ENCODE peak calls at places on chromosome 4, in seven cellular contexts. One of them, this sample, is unnamed.

GRCh38 chr4:25367004-25367621 is 9.9 kb upstream of the ANAPC4 start:
- DNase-seq in stimulated activated CD4-positive, alpha-beta T cell treated with anti-CD3 and anti-CD28 coated beads, TNF-alpha, amount 100 ng/mL, for 48 hours: no peak
- DNase-seq in activated naive CD4-positive, alpha-beta T cell: no peak
- DNase-seq in fibroblast of lung: peak
- DNase-seq in left ventricle myocardium superior: no peak
- DNase-seq in CD4-positive, alpha-beta T cell: no peak
- DNase-seq in GM13977: peak
- DNase-seq in this sample: peak

GRCh38 chr4:165725352-165725751 is 147.7 kb upstream of the TLL1 start:
- DNase-seq in fibroblast of lung: no peak
- DNase-seq in activated naive CD4-positive, alpha-beta T cell: no peak
- DNase-seq in GM13977: no peak
- DNase-seq in left ventricle myocardium superior: no peak
- DNase-seq in stimulated activated CD4-positive, alpha-beta T cell treated with anti-CD3 and anti-CD28 coated beads, TNF-alpha, amount 100 ng/mL, for 48 hours: no peak
- DNase-seq in CD4-positive, alpha-beta T cell: no peak
- DNase-seq in this sample: no peak

GRCh38 chr4:158940276-158940675 is 162.6 kb upstream of the RAPGEF2 start:
- DNase-seq in left ventricle myocardium superior: no peak
- DNase-seq in CD4-positive, alpha-beta T cell: no peak
- DNase-seq in activated naive CD4-positive, alpha-beta T cell: no peak
- DNase-seq in GM13977: no peak
- DNase-seq in fibroblast of lung: peak
- DNase-seq in stimulated activated CD4-positive, alpha-beta T cell treated with anti-CD3 and anti-CD28 coated beads, TNF-alpha, amount 100 ng/mL, for 48 hours: no peak
- DNase-seq in this sample: no peak

GRCh38 chr4:83285022-83285387 is 407 bp upstream of the COQ2 start:
- DNase-seq in fibroblast of lung: peak
- DNase-seq in CD4-positive, alpha-beta T cell: no peak
- DNase-seq in GM13977: peak
- DNase-seq in left ventricle myocardium superior: no peak
- DNase-seq in stimulated activated CD4-positive, alpha-beta T cell treated with anti-CD3 and anti-CD28 coated beads, TNF-alpha, amount 100 ng/mL, for 48 hours: peak
- DNase-seq in activated naive CD4-positive, alpha-beta T cell: no peak
- DNase-seq in this sample: peak

GRCh38 chr4:22625301-22625700 is 67.4 kb upstream of the GBA3 start:
- DNase-seq in CD4-positive, alpha-beta T cell: no peak
- DNase-seq in stimulated activated CD4-positive, alpha-beta T cell treated with anti-CD3 and anti-CD28 coated beads, TNF-alpha, amount 100 ng/mL, for 48 hours: no peak
- DNase-seq in fibroblast of lung: peak
- DNase-seq in GM13977: no peak
- DNase-seq in activated naive CD4-positive, alpha-beta T cell: no peak
- DNase-seq in left ventricle myocardium superior: no peak
- DNase-seq in this sample: no peak

GRCh38 chr4:150234246-150234645 is 156.0 kb downstream of the DCLK2 start:
- DNase-seq in stimulated activated CD4-positive, alpha-beta T cell treated with anti-CD3 and anti-CD28 coated beads, TNF-alpha, amount 100 ng/mL, for 48 hours: no peak
- DNase-seq in GM13977: no peak
- DNase-seq in left ventricle myocardium superior: no peak
- DNase-seq in CD4-positive, alpha-beta T cell: no peak
- DNase-seq in fibroblast of lung: peak
- DNase-seq in activated naive CD4-positive, alpha-beta T cell: no peak
- DNase-seq in this sample: peak

GRCh38 chr4:24473309-24473721 is 111.0 kb downstream of the DHX15 start:
- DNase-seq in fibroblast of lung: peak
- DNase-seq in stimulated activated CD4-positive, alpha-beta T cell treated with anti-CD3 and anti-CD28 coated beads, TNF-alpha, amount 100 ng/mL, for 48 hours: no peak
- DNase-seq in left ventricle myocardium superior: peak
- DNase-seq in activated naive CD4-positive, alpha-beta T cell: no peak
- DNase-seq in GM13977: peak
- DNase-seq in CD4-positive, alpha-beta T cell: no peak
- DNase-seq in this sample: peak

GRCh38 chr4:4394644-4395043 is 7.7 kb downstream of the NSG1 start:
- DNase-seq in left ventricle myocardium superior: no peak
- DNase-seq in CD4-positive, alpha-beta T cell: no peak
- DNase-seq in activated naive CD4-positive, alpha-beta T cell: no peak
- DNase-seq in stimulated activated CD4-positive, alpha-beta T cell treated with anti-CD3 and anti-CD28 coated beads, TNF-alpha, amount 100 ng/mL, for 48 hours: no peak
- DNase-seq in fibroblast of lung: peak
- DNase-seq in GM13977: no peak
- DNase-seq in this sample: no peak

GRCh38 chr4:20430555-20430954 is 178.8 kb downstream of the SLIT2 start:
- DNase-seq in left ventricle myocardium superior: no peak
- DNase-seq in CD4-positive, alpha-beta T cell: no peak
- DNase-seq in fibroblast of lung: peak
- DNase-seq in stimulated activated CD4-positive, alpha-beta T cell treated with anti-CD3 and anti-CD28 coated beads, TNF-alpha, amount 100 ng/mL, for 48 hours: no peak
- DNase-seq in GM13977: no peak
- DNase-seq in activated naive CD4-positive, alpha-beta T cell: no peak
- DNase-seq in this sample: peak

GRCh38 chr4:13492752-13493151 is 8.6 kb upstream of the RAB28 start:
- DNase-seq in CD4-positive, alpha-beta T cell: no peak
- DNase-seq in left ventricle myocardium superior: no peak
- DNase-seq in activated naive CD4-positive, alpha-beta T cell: no peak
- DNase-seq in GM13977: no peak
- DNase-seq in fibroblast of lung: no peak
- DNase-seq in stimulated activated CD4-positive, alpha-beta T cell treated with anti-CD3 and anti-CD28 coated beads, TNF-alpha, amount 100 ng/mL, for 48 hours: no peak
- DNase-seq in this sample: no peak

GRCh38 chr4:40475609-40476008 is 140.5 kb downstream of the CHRNA9 start:
- DNase-seq in stimulated activated CD4-positive, alpha-beta T cell treated with anti-CD3 and anti-CD28 coated beads, TNF-alpha, amount 100 ng/mL, for 48 hours: no peak
- DNase-seq in activated naive CD4-positive, alpha-beta T cell: no peak
- DNase-seq in fibroblast of lung: no peak
- DNase-seq in CD4-positive, alpha-beta T cell: no peak
- DNase-seq in GM13977: no peak
- DNase-seq in left ventricle myocardium superior: no peak
- DNase-seq in this sample: no peak

GRCh38 chr4:40258624-40259023 is 61.8 kb downstream of the RHOH start:
- DNase-seq in GM13977: no peak
- DNase-seq in left ventricle myocardium superior: no peak
- DNase-seq in fibroblast of lung: no peak
- DNase-seq in activated naive CD4-positive, alpha-beta T cell: no peak
- DNase-seq in CD4-positive, alpha-beta T cell: no peak
- DNase-seq in stimulated activated CD4-positive, alpha-beta T cell treated with anti-CD3 and anti-CD28 coated beads, TNF-alpha, amount 100 ng/mL, for 48 hours: no peak
- DNase-seq in this sample: no peak

GRCh38 chr4:8329859-8330761 is 60.6 kb downstream of the HTRA3 start:
- DNase-seq in activated naive CD4-positive, alpha-beta T cell: no peak
- DNase-seq in fibroblast of lung: no peak
- DNase-seq in left ventricle myocardium superior: no peak
- DNase-seq in CD4-positive, alpha-beta T cell: no peak
- DNase-seq in stimulated activated CD4-positive, alpha-beta T cell treated with anti-CD3 and anti-CD28 coated beads, TNF-alpha, amount 100 ng/mL, for 48 hours: no peak
- DNase-seq in GM13977: no peak
- DNase-seq in this sample: no peak

GRCh38 chr4:38804654-38805295 is at the start of gene TLR1:
- DNase-seq in left ventricle myocardium superior: no peak
- DNase-seq in activated naive CD4-positive, alpha-beta T cell: no peak
- DNase-seq in GM13977: no peak
- DNase-seq in stimulated activated CD4-positive, alpha-beta T cell treated with anti-CD3 and anti-CD28 coated beads, TNF-alpha, amount 100 ng/mL, for 48 hours: no peak
- DNase-seq in CD4-positive, alpha-beta T cell: no peak
- DNase-seq in fibroblast of lung: peak
- DNase-seq in this sample: peak

GRCh38 chr4:28421221-28421620 is 1560.6 kb downstream of the STIM2 start:
- DNase-seq in fibroblast of lung: no peak
- DNase-seq in stimulated activated CD4-positive, alpha-beta T cell treated with anti-CD3 and anti-CD28 coated beads, TNF-alpha, amount 100 ng/mL, for 48 hours: no peak
- DNase-seq in left ventricle myocardium superior: no peak
- DNase-seq in CD4-positive, alpha-beta T cell: no peak
- DNase-seq in activated naive CD4-positive, alpha-beta T cell: no peak
- DNase-seq in GM13977: no peak
- DNase-seq in this sample: no peak

GRCh38 chr4:6425336-6425735 is 47.1 kb downstream of the PPP2R2C start:
- DNase-seq in CD4-positive, alpha-beta T cell: no peak
- DNase-seq in GM13977: peak
- DNase-seq in fibroblast of lung: no peak
- DNase-seq in stimulated activated CD4-positive, alpha-beta T cell treated with anti-CD3 and anti-CD28 coated beads, TNF-alpha, amount 100 ng/mL, for 48 hours: no peak
- DNase-seq in activated naive CD4-positive, alpha-beta T cell: no peak
- DNase-seq in left ventricle myocardium superior: no peak
- DNase-seq in this sample: no peak

GRCh38 chr4:7769936-7770674 is 169.6 kb downstream of the AFAP1 start:
- DNase-seq in CD4-positive, alpha-beta T cell: no peak
- DNase-seq in fibroblast of lung: no peak
- DNase-seq in stimulated activated CD4-positive, alpha-beta T cell treated with anti-CD3 and anti-CD28 coated beads, TNF-alpha, amount 100 ng/mL, for 48 hours: no peak
- DNase-seq in GM13977: peak
- DNase-seq in left ventricle myocardium superior: no peak
- DNase-seq in activated naive CD4-positive, alpha-beta T cell: no peak
- DNase-seq in this sample: peak

GRCh38 chr4:18052158-18052557 is 30.6 kb upstream of the LCORL start:
- DNase-seq in stimulated activated CD4-positive, alpha-beta T cell treated with anti-CD3 and anti-CD28 coated beads, TNF-alpha, amount 100 ng/mL, for 48 hours: no peak
- DNase-seq in CD4-positive, alpha-beta T cell: no peak
- DNase-seq in activated naive CD4-positive, alpha-beta T cell: no peak
- DNase-seq in fibroblast of lung: no peak
- DNase-seq in left ventricle myocardium superior: no peak
- DNase-seq in GM13977: no peak
- DNase-seq in this sample: no peak

GRCh38 chr4:176927664-176928063 is 134.9 kb upstream of the VEGFC start:
- DNase-seq in fibroblast of lung: peak
- DNase-seq in left ventricle myocardium superior: no peak
- DNase-seq in stimulated activated CD4-positive, alpha-beta T cell treated with anti-CD3 and anti-CD28 coated beads, TNF-alpha, amount 100 ng/mL, for 48 hours: no peak
- DNase-seq in CD4-positive, alpha-beta T cell: no peak
- DNase-seq in activated naive CD4-positive, alpha-beta T cell: no peak
- DNase-seq in GM13977: no peak
- DNase-seq in this sample: peak

GRCh38 chr4:183988874-183989273 is 83.8 kb downstream of the STOX2 start:
- DNase-seq in CD4-positive, alpha-beta T cell: no peak
- DNase-seq in GM13977: no peak
- DNase-seq in stimulated activated CD4-positive, alpha-beta T cell treated with anti-CD3 and anti-CD28 coated beads, TNF-alpha, amount 100 ng/mL, for 48 hours: no peak
- DNase-seq in activated naive CD4-positive, alpha-beta T cell: no peak
- DNase-seq in left ventricle myocardium superior: no peak
- DNase-seq in fibroblast of lung: no peak
- DNase-seq in this sample: no peak

GRCh38 chr4:80840396-80840795 is 190.1 kb upstream of the BMP3 start:
- DNase-seq in stimulated activated CD4-positive, alpha-beta T cell treated with anti-CD3 and anti-CD28 coated beads, TNF-alpha, amount 100 ng/mL, for 48 hours: no peak
- DNase-seq in CD4-positive, alpha-beta T cell: no peak
- DNase-seq in GM13977: no peak
- DNase-seq in activated naive CD4-positive, alpha-beta T cell: no peak
- DNase-seq in left ventricle myocardium superior: no peak
- DNase-seq in fibroblast of lung: peak
- DNase-seq in this sample: no peak

GRCh38 chr4:185863946-185864345 is 52.0 kb upstream of the SORBS2 start:
- DNase-seq in GM13977: no peak
- DNase-seq in left ventricle myocardium superior: no peak
- DNase-seq in fibroblast of lung: no peak
- DNase-seq in CD4-positive, alpha-beta T cell: no peak
- DNase-seq in activated naive CD4-positive, alpha-beta T cell: no peak
- DNase-seq in stimulated activated CD4-positive, alpha-beta T cell treated with anti-CD3 and anti-CD28 coated beads, TNF-alpha, amount 100 ng/mL, for 48 hours: no peak
- DNase-seq in this sample: no peak

GRCh38 chr4:83639849-83640493 is 104.1 kb downstream of the GPAT3 start:
- DNase-seq in left ventricle myocardium superior: no peak
- DNase-seq in GM13977: peak
- DNase-seq in stimulated activated CD4-positive, alpha-beta T cell treated with anti-CD3 and anti-CD28 coated beads, TNF-alpha, amount 100 ng/mL, for 48 hours: peak
- DNase-seq in fibroblast of lung: peak
- DNase-seq in CD4-positive, alpha-beta T cell: peak
- DNase-seq in activated naive CD4-positive, alpha-beta T cell: peak
- DNase-seq in this sample: peak

GRCh38 chr4:117385531-117385930 is 300.2 kb upstream of the TRAM1L1 start:
- DNase-seq in stimulated activated CD4-positive, alpha-beta T cell treated with anti-CD3 and anti-CD28 coated beads, TNF-alpha, amount 100 ng/mL, for 48 hours: no peak
- DNase-seq in left ventricle myocardium superior: no peak
- DNase-seq in fibroblast of lung: peak
- DNase-seq in CD4-positive, alpha-beta T cell: no peak
- DNase-seq in GM13977: no peak
- DNase-seq in activated naive CD4-positive, alpha-beta T cell: no peak
- DNase-seq in this sample: no peak

GRCh38 chr4:183008492-183008891 is 90.6 kb upstream of the WWC2 start:
- DNase-seq in stimulated activated CD4-positive, alpha-beta T cell treated with anti-CD3 and anti-CD28 coated beads, TNF-alpha, amount 100 ng/mL, for 48 hours: no peak
- DNase-seq in activated naive CD4-positive, alpha-beta T cell: no peak
- DNase-seq in left ventricle myocardium superior: no peak
- DNase-seq in GM13977: no peak
- DNase-seq in CD4-positive, alpha-beta T cell: no peak
- DNase-seq in fibroblast of lung: no peak
- DNase-seq in this sample: no peak

GRCh38 chr4:166838975-166839614 is 395.2 kb downstream of the SPOCK3 start:
- DNase-seq in stimulated activated CD4-positive, alpha-beta T cell treated with anti-CD3 and anti-CD28 coated beads, TNF-alpha, amount 100 ng/mL, for 48 hours: no peak
- DNase-seq in left ventricle myocardium superior: no peak
- DNase-seq in GM13977: peak
- DNase-seq in fibroblast of lung: no peak
- DNase-seq in activated naive CD4-positive, alpha-beta T cell: no peak
- DNase-seq in CD4-positive, alpha-beta T cell: no peak
- DNase-seq in this sample: no peak

GRCh38 chr4:6282247-6282646 is 12.6 kb downstream of the WFS1 start:
- DNase-seq in fibroblast of lung: peak
- DNase-seq in left ventricle myocardium superior: no peak
- DNase-seq in stimulated activated CD4-positive, alpha-beta T cell treated with anti-CD3 and anti-CD28 coated beads, TNF-alpha, amount 100 ng/mL, for 48 hours: no peak
- DNase-seq in CD4-positive, alpha-beta T cell: no peak
- DNase-seq in activated naive CD4-positive, alpha-beta T cell: no peak
- DNase-seq in GM13977: no peak
- DNase-seq in this sample: no peak

GRCh38 chr4:40718571-40718970 is 31.2 kb upstream of the NSUN7 start:
- DNase-seq in fibroblast of lung: no peak
- DNase-seq in stimulated activated CD4-positive, alpha-beta T cell treated with anti-CD3 and anti-CD28 coated beads, TNF-alpha, amount 100 ng/mL, for 48 hours: no peak
- DNase-seq in GM13977: no peak
- DNase-seq in CD4-positive, alpha-beta T cell: no peak
- DNase-seq in activated naive CD4-positive, alpha-beta T cell: no peak
- DNase-seq in left ventricle myocardium superior: no peak
- DNase-seq in this sample: no peak

GRCh38 chr4:83454626-83455025 is 997 bp downstream of the HELQ start:
- DNase-seq in fibroblast of lung: peak
- DNase-seq in stimulated activated CD4-positive, alpha-beta T cell treated with anti-CD3 and anti-CD28 coated beads, TNF-alpha, amount 100 ng/mL, for 48 hours: no peak
- DNase-seq in CD4-positive, alpha-beta T cell: no peak
- DNase-seq in left ventricle myocardium superior: no peak
- DNase-seq in GM13977: no peak
- DNase-seq in activated naive CD4-positive, alpha-beta T cell: no peak
- DNase-seq in this sample: no peak

This sample was measured in HFFc6.